ENCODE peak calls at places on chromosomes 1 and 21, in six cellular contexts. U is fibroblast of mammary gland, A is epithelial cell of esophagus, W is AG10803, B is lower leg skin, O is sigmoid colon. E is an unnamed sample.

GRCh38 chr1:179217943-179218507 is 11.5 kb downstream of the ABL2 start:
- DNase-seq in U (peak), A (peak), W (peak), B (no peak), O (no peak), E (no peak)

GRCh38 chr1:147665521-147665920 is 4.8 kb downstream of the ACP6 start:
- DNase-seq in U (peak), A (no peak), W (no peak), B (no peak), O (no peak), E (no peak)

GRCh38 chr1:3858231-3858981 is 1.1 kb downstream of the DFFB start:
- DNase-seq in U (peak), A (peak), W (peak), B (no peak), O (no peak), E (peak)

GRCh38 chr1:101511501-101511900 is 274.7 kb downstream of the S1PR1 start:
- DNase-seq in U (no peak), A (peak), W (no peak), B (no peak), O (no peak), E (no peak)

GRCh38 chr1:226308166-226308722 is 720 bp downstream of the LIN9 start:
- DNase-seq in U (no peak), A (peak), W (no peak), B (no peak), O (no peak), E (no peak)

GRCh38 chr1:236692722-236693121 is 6.4 kb downstream of the ACTN2 start:
- DNase-seq in U (no peak), A (no peak), W (no peak), B (no peak), O (no peak), E (no peak)

GRCh38 chr21:43894206-43894577 is 29.2 kb downstream of the AGPAT3 start:
- DNase-seq in U (no peak), A (no peak), W (no peak), B (no peak), O (no peak), E (no peak)

GRCh38 chr1:16607433-16607851 is 5.9 kb downstream of the NBPF1 start:
- DNase-seq in U (no peak), A (no peak), W (no peak), B (peak), O (peak), E (peak)

GRCh38 chr1:1460540-1461130 is 10.9 kb upstream of the ATAD3B start:
- DNase-seq in U (no peak), A (no peak), W (no peak), B (no peak), O (no peak), E (no peak)

GRCh38 chr1:7456683-7457082 is 314.4 kb upstream of the VAMP3 start:
- DNase-seq in U (no peak), A (no peak), W (no peak), B (no peak), O (no peak), E (no peak)

GRCh38 chr21:29130234-29130993 is at the start of gene MAP3K7CL:
- DNase-seq in U (peak), A (peak), W (peak), B (peak), O (peak), E (no peak)

GRCh38 chr1:30982937-30983336 is 74.4 kb upstream of the SDC3 start:
- DNase-seq in U (peak), A (no peak), W (peak), B (no peak), O (no peak), E (no peak)

GRCh38 chr21:32569261-32570230 is 15.8 kb downstream of the TCP10L start:
- DNase-seq in U (peak), A (peak), W (peak), B (peak), O (peak), E (no peak)

GRCh38 chr21:15560383-15561056 is 169.3 kb upstream of the USP25 start:
- DNase-seq in U (no peak), A (no peak), W (no peak), B (no peak), O (no peak), E (no peak)

GRCh38 chr1:53987880-53988279 is 30.1 kb downstream of the LDLRAD1 start:
- DNase-seq in U (peak), A (peak), W (no peak), B (no peak), O (no peak), E (no peak)

GRCh38 chr1:54942976-54943375 is 37.5 kb upstream of the TMEM61 start:
- DNase-seq in U (no peak), A (no peak), W (no peak), B (no peak), O (no peak), E (no peak)

GRCh38 chr21:34544032-34544496 is 32.1 kb upstream of the KCNE1 start:
- DNase-seq in U (peak), A (peak), W (peak), B (no peak), O (no peak), E (no peak)

GRCh38 chr1:180580237-180580636 is 21.5 kb downstream of the OVAAL start:
- DNase-seq in U (peak), A (peak), W (peak), B (no peak), O (no peak), E (no peak)

GRCh38 chr1:230394741-230395140 is 31.4 kb downstream of the PGBD5 start:
- DNase-seq in U (no peak), A (no peak), W (no peak), B (peak), O (no peak), E (no peak)

GRCh38 chr1:172935062-172935592 is 115.6 kb downstream of the TNFSF18 start:
- DNase-seq in U (peak), A (no peak), W (no peak), B (no peak), O (no peak), E (no peak)

GRCh38 chr1:5933676-5934057 is 58.6 kb downstream of the NPHP4 start:
- DNase-seq in U (no peak), A (no peak), W (peak), B (no peak), O (no peak), E (no peak)

GRCh38 chr1:156766288-156767100 is 841 bp upstream of the PRCC start:
- DNase-seq in U (no peak), A (peak), W (peak), B (peak), O (peak), E (peak)

GRCh38 chr1:205693421-205693991 is 13.2 kb upstream of the SLC45A3 start:
- DNase-seq in U (no peak), A (no peak), W (no peak), B (peak), O (no peak), E (peak)

GRCh38 chr1:76949503-76949902 is 82.2 kb downstream of the ST6GALNAC5 start:
- DNase-seq in U (peak), A (peak), W (peak), B (no peak), O (no peak), E (no peak)

GRCh38 chr1:35539824-35540261 is 17.4 kb downstream of the KIAA0319L start:
- DNase-seq in U (peak), A (no peak), W (peak), B (no peak), O (no peak), E (no peak)

GRCh38 chr1:93668951-93669350 is 12.7 kb downstream of the BCAR3 start:
- DNase-seq in U (no peak), A (no peak), W (peak), B (no peak), O (no peak), E (no peak)

GRCh38 chr1:209585672-209586071 is 2.2 kb downstream of the CAMK1G start:
- DNase-seq in U (no peak), A (peak), W (peak), B (no peak), O (peak), E (no peak)

GRCh38 chr1:216958569-216958968 is 235.3 kb upstream of the ESRRG start:
- DNase-seq in U (no peak), A (no peak), W (no peak), B (no peak), O (no peak), E (no peak)

GRCh38 chr1:111977378-111977777 is 12.1 kb downstream of the KCND3 start:
- DNase-seq in U (no peak), A (no peak), W (no peak), B (no peak), O (no peak), E (no peak)

GRCh38 chr1:204961765-204962419 is 81.1 kb upstream of the CNTN2 start:
- DNase-seq in U (peak), A (no peak), W (no peak), B (no peak), O (no peak), E (no peak)

GRCh38 chr1:167720965-167721616 is 691 bp upstream of the MPZL1 start:
- DNase-seq in U (peak), A (peak), W (peak), B (no peak), O (no peak), E (no peak)

GRCh38 chr1:27605796-27606707 is 2.1 kb upstream of the AHDC1 start:
- DNase-seq in U (peak), A (peak), W (peak), B (no peak), O (no peak), E (no peak)
- TF ChIP-seq CTCF in U (peak), A (peak), W (peak), B (peak), O (peak), E (peak)

GRCh38 chr1:161863549-161863948 is 97.4 kb downstream of the ATF6 start:
- DNase-seq in U (no peak), A (no peak), W (no peak), B (no peak), O (no peak), E (no peak)

GRCh38 chr1:161869291-161869690 is 103.2 kb downstream of the ATF6 start:
- DNase-seq in U (no peak), A (no peak), W (no peak), B (no peak), O (no peak), E (no peak)

GRCh38 chr1:161864577-161864976 is 98.5 kb downstream of the ATF6 start:
- DNase-seq in U (peak), A (peak), W (peak), B (no peak), O (peak), E (no peak)
- TF ChIP-seq CTCF in U (peak), A (no peak), W (peak), B (no peak), O (peak), E (peak)

GRCh38 chr1:117580882-117581281 is 25.0 kb upstream of the TENT5C start:
- DNase-seq in U (no peak), A (no peak), W (no peak), B (no peak), O (no peak), E (no peak)
- TF ChIP-seq CTCF in U (no peak), A (no peak), W (no peak), B (no peak), O (no peak), E (no peak)

GRCh38 chr1:50436489-50436888 is 13.2 kb upstream of the DMRTA2 start:
- DNase-seq in U (no peak), A (no peak), W (no peak), B (no peak), O (no peak), E (no peak)

GRCh38 chr1:50441183-50441582 is 17.9 kb upstream of the DMRTA2 start:
- DNase-seq in U (peak), A (no peak), W (no peak), B (no peak), O (no peak), E (no peak)

DNA sequence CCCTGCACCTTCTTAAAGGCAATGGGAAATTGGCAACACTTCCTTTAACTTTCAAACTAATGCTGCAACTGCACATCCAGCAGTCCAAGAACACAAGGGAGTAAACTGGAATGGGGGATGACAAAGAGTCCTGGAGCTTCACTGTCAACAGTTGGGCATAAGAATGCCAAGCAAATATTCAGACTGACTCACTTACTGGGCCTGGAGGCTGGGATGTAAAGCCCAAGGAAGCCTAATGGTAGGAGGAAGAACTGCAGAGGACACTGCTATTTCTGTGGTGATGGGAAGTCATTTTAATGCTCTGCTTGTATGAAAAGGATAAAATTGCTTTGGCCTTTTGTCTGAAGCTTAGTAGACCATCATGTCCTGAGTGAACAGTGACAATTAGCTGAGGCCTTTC is 15.7 kb upstream of the DMRTA2 start:
- DNase-seq in U (peak), A (peak), W (peak), B (no peak), O (no peak), E (no peak)
- TF ChIP-seq CTCF in U (peak), A (peak), W (peak), B (no peak), O (no peak), E (peak)